ENCODE peak calls at places on chromosomes 1 and 21, in seven cellular contexts. One of them, this sample, is unnamed.

GRCh38 chr1:151943591-151943990 is 34.3 kb upstream of the THEM4 start:
- DNase-seq in cerebellar cortex: no peak
- DNase-seq in body of pancreas: no peak
- DNase-seq in fibroblast of lung: no peak
- DNase-seq in AG04450: no peak
- DNase-seq in choroid plexus epithelial cell: no peak
- DNase-seq in stimulated activated CD8-positive, alpha-beta memory T cell treated with anti-CD3 and anti-CD28 coated beads, Interleukin-15, amount 100 ng/mL, for 1 hour: no peak
- DNase-seq in this sample: no peak

GRCh38 chr1:27979151-27979858 is 19.5 kb downstream of the XKR8 start:
- DNase-seq in cerebellar cortex: peak
- DNase-seq in body of pancreas: no peak
- DNase-seq in fibroblast of lung: peak
- DNase-seq in AG04450: peak
- DNase-seq in choroid plexus epithelial cell: peak
- DNase-seq in stimulated activated CD8-positive, alpha-beta memory T cell treated with anti-CD3 and anti-CD28 coated beads, Interleukin-15, amount 100 ng/mL, for 1 hour: no peak
- DNase-seq in this sample: peak

GRCh38 chr1:100322436-100323211 is 29.7 kb upstream of the CDC14A start:
- DNase-seq in cerebellar cortex: no peak
- DNase-seq in body of pancreas: no peak
- DNase-seq in fibroblast of lung: peak
- DNase-seq in AG04450: no peak
- DNase-seq in choroid plexus epithelial cell: peak
- DNase-seq in stimulated activated CD8-positive, alpha-beta memory T cell treated with anti-CD3 and anti-CD28 coated beads, Interleukin-15, amount 100 ng/mL, for 1 hour: no peak
- DNase-seq in this sample: no peak

GRCh38 chr21:41615613-41616012 is 107.7 kb upstream of the TMPRSS2 start:
- DNase-seq in cerebellar cortex: no peak
- DNase-seq in body of pancreas: no peak
- DNase-seq in fibroblast of lung: peak
- DNase-seq in AG04450: peak
- DNase-seq in choroid plexus epithelial cell: peak
- DNase-seq in stimulated activated CD8-positive, alpha-beta memory T cell treated with anti-CD3 and anti-CD28 coated beads, Interleukin-15, amount 100 ng/mL, for 1 hour: no peak
- DNase-seq in this sample: no peak

GRCh38 chr1:3012511-3013291 is 8.6 kb upstream of the ACTRT2 start:
- DNase-seq in cerebellar cortex: peak
- DNase-seq in body of pancreas: peak
- DNase-seq in fibroblast of lung: no peak
- DNase-seq in AG04450: no peak
- DNase-seq in choroid plexus epithelial cell: no peak
- DNase-seq in stimulated activated CD8-positive, alpha-beta memory T cell treated with anti-CD3 and anti-CD28 coated beads, Interleukin-15, amount 100 ng/mL, for 1 hour: peak
- DNase-seq in this sample: no peak

GRCh38 chr1:32695098-32695904 is 7.3 kb downstream of the SYNC start:
- DNase-seq in cerebellar cortex: no peak
- DNase-seq in body of pancreas: peak
- DNase-seq in fibroblast of lung: peak
- DNase-seq in AG04450: no peak
- DNase-seq in choroid plexus epithelial cell: peak
- DNase-seq in stimulated activated CD8-positive, alpha-beta memory T cell treated with anti-CD3 and anti-CD28 coated beads, Interleukin-15, amount 100 ng/mL, for 1 hour: no peak
- DNase-seq in this sample: no peak

GRCh38 chr21:44876849-44877575 is 3.5 kb upstream of the PTTG1IP start:
- DNase-seq in cerebellar cortex: no peak
- DNase-seq in body of pancreas: no peak
- DNase-seq in fibroblast of lung: no peak
- DNase-seq in AG04450: no peak
- DNase-seq in choroid plexus epithelial cell: no peak
- DNase-seq in stimulated activated CD8-positive, alpha-beta memory T cell treated with anti-CD3 and anti-CD28 coated beads, Interleukin-15, amount 100 ng/mL, for 1 hour: no peak
- DNase-seq in this sample: no peak

GRCh38 chr1:24771574-24771973 is 26.3 kb downstream of the CLIC4 start:
- DNase-seq in cerebellar cortex: no peak
- DNase-seq in body of pancreas: no peak
- DNase-seq in fibroblast of lung: no peak
- DNase-seq in AG04450: no peak
- DNase-seq in choroid plexus epithelial cell: no peak
- DNase-seq in stimulated activated CD8-positive, alpha-beta memory T cell treated with anti-CD3 and anti-CD28 coated beads, Interleukin-15, amount 100 ng/mL, for 1 hour: no peak
- DNase-seq in this sample: no peak

GRCh38 chr1:23421343-23421742 is 3.2 kb downstream of the TCEA3 start:
- DNase-seq in cerebellar cortex: no peak
- DNase-seq in body of pancreas: no peak
- DNase-seq in fibroblast of lung: no peak
- DNase-seq in AG04450: no peak
- DNase-seq in choroid plexus epithelial cell: no peak
- DNase-seq in stimulated activated CD8-positive, alpha-beta memory T cell treated with anti-CD3 and anti-CD28 coated beads, Interleukin-15, amount 100 ng/mL, for 1 hour: no peak
- DNase-seq in this sample: no peak